ENCODE peak calls at places on chromosomes 6 and 20, in five cellular contexts. One of them, this sample, is unnamed.

GRCh38 chr6:108837236-108837971 is 10.8 kb upstream of the ARMC2 start:
- ATAC-seq in activated CD8-positive, alpha-beta T cell treated with anti-CD3 and anti-CD28 coated beads for 36 hours: peak; percentile 76
- ATAC-seq in SK-N-SH treated with all-trans-retinoic acid at 6 μM for 48 hours: no peak
- ATAC-seq in left colon: no peak
- ATAC-seq in naive thymus-derived CD8-positive, alpha-beta T cell: no peak
- ATAC-seq in this sample: no peak

GRCh38 chr6:160863782-160864181 is 127.8 kb upstream of the MAP3K4 start:
- ATAC-seq in activated CD8-positive, alpha-beta T cell treated with anti-CD3 and anti-CD28 coated beads for 36 hours: no peak
- ATAC-seq in SK-N-SH treated with all-trans-retinoic acid at 6 μM for 48 hours: no peak
- ATAC-seq in left colon: no peak
- ATAC-seq in naive thymus-derived CD8-positive, alpha-beta T cell: no peak
- ATAC-seq in this sample: no peak

GRCh38 chr20:24808616-24809015 is 140.5 kb upstream of the CST7 start:
- ATAC-seq in activated CD8-positive, alpha-beta T cell treated with anti-CD3 and anti-CD28 coated beads for 36 hours: no peak
- ATAC-seq in SK-N-SH treated with all-trans-retinoic acid at 6 μM for 48 hours: no peak
- ATAC-seq in left colon: no peak
- ATAC-seq in naive thymus-derived CD8-positive, alpha-beta T cell: peak; percentile 42
- ATAC-seq in this sample: no peak

GRCh38 chr6:41177287-41177686 is 14.4 kb upstream of the TREM2 start:
- ATAC-seq in activated CD8-positive, alpha-beta T cell treated with anti-CD3 and anti-CD28 coated beads for 36 hours: no peak
- ATAC-seq in SK-N-SH treated with all-trans-retinoic acid at 6 μM for 48 hours: no peak
- ATAC-seq in left colon: no peak
- ATAC-seq in naive thymus-derived CD8-positive, alpha-beta T cell: no peak
- ATAC-seq in this sample: no peak

GRCh38 chr6:13733178-13733851 is 21.7 kb upstream of the RANBP9 start:
- ATAC-seq in activated CD8-positive, alpha-beta T cell treated with anti-CD3 and anti-CD28 coated beads for 36 hours: no peak
- ATAC-seq in SK-N-SH treated with all-trans-retinoic acid at 6 μM for 48 hours: peak; percentile 67
- ATAC-seq in left colon: peak; percentile 50
- ATAC-seq in naive thymus-derived CD8-positive, alpha-beta T cell: no peak
- ATAC-seq in this sample: peak; percentile 97

GRCh38 chr6:22737331-22737730 is 168.0 kb downstream of the HDGFL1 start:
- ATAC-seq in activated CD8-positive, alpha-beta T cell treated with anti-CD3 and anti-CD28 coated beads for 36 hours: no peak
- ATAC-seq in SK-N-SH treated with all-trans-retinoic acid at 6 μM for 48 hours: peak; percentile 36
- ATAC-seq in left colon: peak; percentile 65
- ATAC-seq in naive thymus-derived CD8-positive, alpha-beta T cell: no peak
- ATAC-seq in this sample: no peak

GRCh38 chr6:29705389-29706231 is 17.6 kb upstream of the HLA-F start:
- ATAC-seq in activated CD8-positive, alpha-beta T cell treated with anti-CD3 and anti-CD28 coated beads for 36 hours: no peak
- ATAC-seq in SK-N-SH treated with all-trans-retinoic acid at 6 μM for 48 hours: peak; percentile 77
- ATAC-seq in left colon: peak; percentile 81
- ATAC-seq in naive thymus-derived CD8-positive, alpha-beta T cell: no peak
- ATAC-seq in this sample: no peak

GRCh38 chr20:31363295-31363694 is 5.1 kb upstream of the DEFB118 start:
- ATAC-seq in activated CD8-positive, alpha-beta T cell treated with anti-CD3 and anti-CD28 coated beads for 36 hours: no peak
- ATAC-seq in SK-N-SH treated with all-trans-retinoic acid at 6 μM for 48 hours: no peak
- ATAC-seq in left colon: no peak
- ATAC-seq in naive thymus-derived CD8-positive, alpha-beta T cell: no peak
- ATAC-seq in this sample: no peak

GRCh38 chr20:61579908-61580307 is 327.8 kb downstream of the CDH4 start:
- ATAC-seq in activated CD8-positive, alpha-beta T cell treated with anti-CD3 and anti-CD28 coated beads for 36 hours: no peak
- ATAC-seq in SK-N-SH treated with all-trans-retinoic acid at 6 μM for 48 hours: no peak
- ATAC-seq in left colon: no peak
- ATAC-seq in naive thymus-derived CD8-positive, alpha-beta T cell: no peak
- ATAC-seq in this sample: no peak

GRCh38 chr6:137827977-137828815 is 38.9 kb upstream of the TNFAIP3 start:
- ATAC-seq in activated CD8-positive, alpha-beta T cell treated with anti-CD3 and anti-CD28 coated beads for 36 hours: peak; percentile 67
- ATAC-seq in SK-N-SH treated with all-trans-retinoic acid at 6 μM for 48 hours: no peak
- ATAC-seq in left colon: no peak
- ATAC-seq in naive thymus-derived CD8-positive, alpha-beta T cell: no peak
- ATAC-seq in this sample: no peak

GRCh38 chr6:128118401-128118800 is 217.5 kb upstream of the THEMIS start:
- ATAC-seq in activated CD8-positive, alpha-beta T cell treated with anti-CD3 and anti-CD28 coated beads for 36 hours: no peak
- ATAC-seq in SK-N-SH treated with all-trans-retinoic acid at 6 μM for 48 hours: no peak
- ATAC-seq in left colon: no peak
- ATAC-seq in naive thymus-derived CD8-positive, alpha-beta T cell: no peak
- ATAC-seq in this sample: no peak

GRCh38 chr6:70008189-70008588 is 141.8 kb downstream of the COL19A1 start:
- ATAC-seq in activated CD8-positive, alpha-beta T cell treated with anti-CD3 and anti-CD28 coated beads for 36 hours: no peak
- ATAC-seq in SK-N-SH treated with all-trans-retinoic acid at 6 μM for 48 hours: no peak
- ATAC-seq in left colon: no peak
- ATAC-seq in naive thymus-derived CD8-positive, alpha-beta T cell: no peak
- ATAC-seq in this sample: no peak

GRCh38 chr6:446418-447366 is 55.1 kb downstream of the IRF4 start:
- ATAC-seq in activated CD8-positive, alpha-beta T cell treated with anti-CD3 and anti-CD28 coated beads for 36 hours: peak; percentile 78
- ATAC-seq in SK-N-SH treated with all-trans-retinoic acid at 6 μM for 48 hours: no peak
- ATAC-seq in left colon: no peak
- ATAC-seq in naive thymus-derived CD8-positive, alpha-beta T cell: peak; percentile 77
- ATAC-seq in this sample: no peak

GRCh38 chr6:139530551-139530950 is 156.1 kb upstream of the CITED2 start:
- ATAC-seq in activated CD8-positive, alpha-beta T cell treated with anti-CD3 and anti-CD28 coated beads for 36 hours: peak; percentile 42
- ATAC-seq in SK-N-SH treated with all-trans-retinoic acid at 6 μM for 48 hours: peak; percentile 57
- ATAC-seq in left colon: no peak
- ATAC-seq in naive thymus-derived CD8-positive, alpha-beta T cell: no peak
- ATAC-seq in this sample: no peak

GRCh38 chr6:100455230-100456124 is 9.2 kb downstream of the SIM1 start:
- ATAC-seq in activated CD8-positive, alpha-beta T cell treated with anti-CD3 and anti-CD28 coated beads for 36 hours: no peak
- ATAC-seq in SK-N-SH treated with all-trans-retinoic acid at 6 μM for 48 hours: no peak
- ATAC-seq in left colon: peak; percentile 95
- ATAC-seq in naive thymus-derived CD8-positive, alpha-beta T cell: no peak
- ATAC-seq in this sample: no peak

This sample was measured in gastroesophageal sphincter.